ENCODE peak calls at places on chromosome 2, in six cellular contexts. One of them, this sample, is unnamed. For H3K4me1, the result is how much of the 10 kb centered on the place peaks cover.

GRCh38 chr2:28582152-28582551 is 86.3 kb downstream of the PLB1 start:
- DNase-seq in mammary epithelial cell: no peak
- DNase-seq in right atrium auricular region: no peak
- DNase-seq in sigmoid colon: peak
- DNase-seq in HCT116: no peak
- DNase-seq in ovary: no peak
- DNase-seq in this sample: no peak

GRCh38 chr2:128364441-128364911 is 45.8 kb upstream of the HS6ST1 start:
- DNase-seq in mammary epithelial cell: no peak
- DNase-seq in right atrium auricular region: no peak
- DNase-seq in sigmoid colon: no peak
- DNase-seq in HCT116: no peak
- DNase-seq in ovary: no peak
- DNase-seq in this sample: no peak

GRCh38 chr2:196162586-196163180 is 8.7 kb downstream of the STK17B start:
- DNase-seq in mammary epithelial cell: no peak
- DNase-seq in right atrium auricular region: no peak
- DNase-seq in sigmoid colon: no peak
- DNase-seq in HCT116: no peak
- DNase-seq in ovary: no peak
- DNase-seq in this sample: no peak

GRCh38 chr2:163132850-163133249 is 294.3 kb upstream of the KCNH7 start:
- DNase-seq in mammary epithelial cell: no peak
- DNase-seq in right atrium auricular region: no peak
- DNase-seq in sigmoid colon: no peak
- DNase-seq in HCT116: peak
- DNase-seq in ovary: no peak
- DNase-seq in this sample: no peak

GRCh38 chr2:228657807-228658402 is 476.4 kb upstream of the SPHKAP start:
- DNase-seq in mammary epithelial cell: peak
- DNase-seq in right atrium auricular region: no peak
- DNase-seq in sigmoid colon: no peak
- DNase-seq in HCT116: peak
- DNase-seq in ovary: no peak
- DNase-seq in this sample: no peak

GRCh38 chr2:116891191-116891590 is 923.3 kb upstream of the DDX18 start:
- DNase-seq in mammary epithelial cell: no peak
- DNase-seq in right atrium auricular region: no peak
- DNase-seq in sigmoid colon: no peak
- DNase-seq in HCT116: no peak
- DNase-seq in ovary: no peak
- DNase-seq in this sample: no peak

GRCh38 chr2:54454548-54454921 is 1.6 kb upstream of the SPTBN1 start:
- DNase-seq in mammary epithelial cell: no peak
- DNase-seq in right atrium auricular region: no peak
- DNase-seq in sigmoid colon: no peak
- DNase-seq in HCT116: no peak
- DNase-seq in ovary: no peak
- DNase-seq in this sample: no peak

GRCh38 chr2:184599054-184599874 is 935 bp downstream of the ZNF804A start:
- DNase-seq in mammary epithelial cell: no peak
- DNase-seq in right atrium auricular region: no peak
- DNase-seq in sigmoid colon: no peak
- DNase-seq in HCT116: peak
- DNase-seq in ovary: no peak
- DNase-seq in this sample: no peak

GRCh38 chr2:205482399-205483065 is 199.8 kb upstream of the NRP2 start:
- DNase-seq in mammary epithelial cell: no peak
- DNase-seq in right atrium auricular region: no peak
- DNase-seq in sigmoid colon: no peak
- DNase-seq in HCT116: no peak
- DNase-seq in ovary: no peak
- DNase-seq in this sample: peak

GRCh38 chr2:69175795-69176715 is 163.1 kb downstream of the ANTXR1 start:
- DNase-seq in mammary epithelial cell: no peak
- DNase-seq in right atrium auricular region: no peak
- DNase-seq in sigmoid colon: no peak
- DNase-seq in HCT116: no peak
- DNase-seq in ovary: no peak
- DNase-seq in this sample: no peak

GRCh38 chr2:72028351-72028995 is 119.2 kb downstream of the CYP26B1 start:
- DNase-seq in mammary epithelial cell: no peak
- DNase-seq in right atrium auricular region: peak
- DNase-seq in sigmoid colon: no peak
- DNase-seq in HCT116: no peak
- DNase-seq in ovary: no peak
- DNase-seq in this sample: no peak

GRCh38 chr2:101349893-101350662 is 37.2 kb downstream of the CREG2 start:
- DNase-seq in mammary epithelial cell: peak
- DNase-seq in right atrium auricular region: no peak
- DNase-seq in sigmoid colon: no peak
- DNase-seq in HCT116: no peak
- DNase-seq in ovary: no peak
- DNase-seq in this sample: no peak

GRCh38 chr2:85797959-85798358 is 44.2 kb downstream of the ATOH8 start:
- DNase-seq in mammary epithelial cell: no peak
- DNase-seq in right atrium auricular region: no peak
- DNase-seq in sigmoid colon: peak
- DNase-seq in HCT116: no peak
- DNase-seq in ovary: no peak
- DNase-seq in this sample: no peak

GRCh38 chr2:158968396-158969161 is at the start of gene TANC1:
- DNase-seq in mammary epithelial cell: peak
- DNase-seq in right atrium auricular region: peak
- DNase-seq in sigmoid colon: peak
- DNase-seq in HCT116: peak
- DNase-seq in ovary: peak
- DNase-seq in this sample: peak

GRCh38 chr2:239869272-239870155 is 155.6 kb downstream of the NDUFA10 start:
- DNase-seq in mammary epithelial cell: no peak
- DNase-seq in right atrium auricular region: peak
- DNase-seq in sigmoid colon: no peak
- DNase-seq in HCT116: no peak
- DNase-seq in ovary: no peak
- DNase-seq in this sample: no peak

GRCh38 chr2:235433860-235434259 is 60.0 kb upstream of the AGAP1 start:
- DNase-seq in mammary epithelial cell: no peak
- DNase-seq in right atrium auricular region: peak
- DNase-seq in sigmoid colon: no peak
- DNase-seq in HCT116: no peak
- DNase-seq in ovary: peak
- DNase-seq in this sample: peak

GRCh38 chr2:118094503-118094902 is 6.2 kb downstream of the INSIG2 start:
- DNase-seq in mammary epithelial cell: no peak
- DNase-seq in right atrium auricular region: no peak
- DNase-seq in sigmoid colon: no peak
- DNase-seq in HCT116: no peak
- DNase-seq in ovary: no peak
- DNase-seq in this sample: no peak

GRCh38 chr2:241637233-241638062 is at the start of gene ATG4B:
- DNase-seq in mammary epithelial cell: peak
- DNase-seq in right atrium auricular region: peak
- DNase-seq in sigmoid colon: peak
- DNase-seq in HCT116: peak
- DNase-seq in ovary: peak
- DNase-seq in this sample: peak

GRCh38 chr2:71336802-71337201 is 5.2 kb downstream of the ZNF638 start:
- DNase-seq in mammary epithelial cell: peak
- DNase-seq in right atrium auricular region: no peak
- DNase-seq in sigmoid colon: no peak
- DNase-seq in HCT116: no peak
- DNase-seq in ovary: no peak
- DNase-seq in this sample: no peak

GRCh38 chr2:160482673-160483072 is 10.9 kb downstream of the RBMS1 start:
- DNase-seq in mammary epithelial cell: no peak
- DNase-seq in right atrium auricular region: no peak
- DNase-seq in sigmoid colon: no peak
- DNase-seq in HCT116: no peak
- DNase-seq in ovary: no peak
- DNase-seq in this sample: no peak

GRCh38 chr2:237361194-237361986 is 52.6 kb downstream of the COL6A3 start:
- DNase-seq in mammary epithelial cell: no peak
- DNase-seq in right atrium auricular region: no peak
- DNase-seq in sigmoid colon: no peak
- DNase-seq in HCT116: no peak
- DNase-seq in ovary: no peak
- DNase-seq in this sample: no peak

GRCh38 chr2:199911877-199912161 is 726 bp downstream of the C2orf69 start:
- DNase-seq in mammary epithelial cell: no peak
- DNase-seq in right atrium auricular region: no peak
- DNase-seq in sigmoid colon: no peak
- DNase-seq in HCT116: no peak
- DNase-seq in ovary: no peak
- DNase-seq in this sample: no peak

GRCh38 chr2:131030478-131030971 is 62.7 kb downstream of the FAM168B start:
- DNase-seq in mammary epithelial cell: no peak
- DNase-seq in right atrium auricular region: peak
- DNase-seq in sigmoid colon: no peak
- DNase-seq in HCT116: no peak
- DNase-seq in ovary: no peak
- DNase-seq in this sample: no peak

DNA sequence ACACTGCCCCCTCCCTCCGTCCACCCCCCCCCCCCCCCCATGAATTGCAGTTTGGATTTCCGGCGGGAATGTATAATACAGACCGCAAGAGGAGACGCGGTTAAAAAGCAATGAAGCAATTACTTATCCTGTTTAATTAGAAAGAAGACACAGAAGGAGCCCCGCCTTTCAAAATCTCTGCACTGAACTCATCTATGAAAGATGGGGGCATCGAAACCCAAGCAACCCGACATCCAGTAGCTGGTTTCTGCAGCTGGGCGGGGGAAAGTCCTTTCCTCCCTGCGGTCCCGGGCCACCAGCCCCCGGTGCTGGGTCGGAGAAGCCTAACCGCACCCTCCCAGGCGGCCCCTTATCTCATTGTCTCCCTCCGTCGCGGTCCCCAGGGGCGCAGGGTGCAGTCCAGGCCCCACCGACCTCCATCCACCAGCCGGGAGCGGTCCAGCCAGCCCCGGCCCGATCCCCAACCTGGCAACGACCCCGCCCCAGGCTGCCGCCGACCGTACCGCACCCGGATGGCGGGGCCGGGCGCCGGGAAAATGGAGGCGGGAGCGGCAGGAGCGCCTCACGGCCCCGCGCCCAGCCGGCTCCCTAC is 519 bp downstream of the RAPH1 start:
- DNase-seq in mammary epithelial cell: peak
- DNase-seq in right atrium auricular region: no peak
- DNase-seq in sigmoid colon: peak
- DNase-seq in HCT116: no peak
- DNase-seq in ovary: peak
- DNase-seq in this sample: peak
- H3K27ac ChIP-seq in mammary epithelial cell: peak
- H3K27ac ChIP-seq in right atrium auricular region: peak
- H3K27ac ChIP-seq in sigmoid colon: peak
- H3K27ac ChIP-seq in HCT116: peak
- H3K27ac ChIP-seq in ovary: peak
- H3K27ac ChIP-seq in this sample: peak

GRCh38 chr2:74080346-74080745 is 67.4 kb downstream of the BOLA3 start:
- DNase-seq in mammary epithelial cell: no peak
- DNase-seq in right atrium auricular region: no peak
- DNase-seq in sigmoid colon: no peak
- DNase-seq in HCT116: no peak
- DNase-seq in ovary: no peak
- DNase-seq in this sample: no peak
- TF ChIP-seq CTCF in mammary epithelial cell: peak
- TF ChIP-seq CTCF in right atrium auricular region: no peak
- TF ChIP-seq CTCF in sigmoid colon: peak
- TF ChIP-seq CTCF in HCT116: no peak
- TF ChIP-seq CTCF in ovary: no peak
- TF ChIP-seq CTCF in this sample: no peak

DNA sequence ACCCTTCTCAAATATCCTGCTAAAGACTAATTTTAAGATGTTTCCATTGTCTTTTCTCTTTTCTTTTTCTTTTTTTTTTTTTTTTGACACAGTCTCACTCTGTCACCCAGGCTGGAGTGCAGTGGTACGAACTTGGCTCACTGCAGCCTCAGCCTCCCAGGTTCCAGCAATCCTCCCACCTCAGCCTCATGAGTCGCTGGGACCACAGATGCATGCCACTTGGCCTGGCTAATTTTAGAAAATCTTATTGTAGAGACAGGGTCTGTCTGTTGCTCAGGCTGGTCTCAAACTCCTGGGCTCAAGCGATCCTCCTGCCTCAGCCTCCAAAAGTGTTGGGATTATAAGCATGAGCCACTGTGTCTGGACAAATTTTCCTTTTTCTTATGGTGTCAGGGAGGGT is 167.5 kb downstream of the MCFD2 start:
- DNase-seq in mammary epithelial cell: no peak
- DNase-seq in right atrium auricular region: no peak
- DNase-seq in sigmoid colon: no peak
- DNase-seq in HCT116: no peak
- DNase-seq in ovary: no peak
- DNase-seq in this sample: no peak
- H3K4me1 ChIP-seq in mammary epithelial cell: under half
- H3K4me1 ChIP-seq in right atrium auricular region: under half
- H3K4me1 ChIP-seq in sigmoid colon: half or more
- H3K4me1 ChIP-seq in HCT116: under half
- H3K4me1 ChIP-seq in ovary: under half
- H3K4me1 ChIP-seq in this sample: half or more

GRCh38 chr2:104595576-104595975 is 258.3 kb upstream of the POU3F3 start:
- DNase-seq in mammary epithelial cell: no peak
- DNase-seq in right atrium auricular region: no peak
- DNase-seq in sigmoid colon: no peak
- DNase-seq in HCT116: no peak
- DNase-seq in ovary: no peak
- DNase-seq in this sample: no peak

GRCh38 chr2:104598636-104599035 is 255.3 kb upstream of the POU3F3 start:
- DNase-seq in mammary epithelial cell: no peak
- DNase-seq in right atrium auricular region: no peak
- DNase-seq in sigmoid colon: no peak
- DNase-seq in HCT116: no peak
- DNase-seq in ovary: no peak
- DNase-seq in this sample: no peak

GRCh38 chr2:104597942-104598341 is 256.0 kb upstream of the POU3F3 start:
- DNase-seq in mammary epithelial cell: no peak
- DNase-seq in right atrium auricular region: no peak
- DNase-seq in sigmoid colon: no peak
- DNase-seq in HCT116: no peak
- DNase-seq in ovary: no peak
- DNase-seq in this sample: no peak

DNA sequence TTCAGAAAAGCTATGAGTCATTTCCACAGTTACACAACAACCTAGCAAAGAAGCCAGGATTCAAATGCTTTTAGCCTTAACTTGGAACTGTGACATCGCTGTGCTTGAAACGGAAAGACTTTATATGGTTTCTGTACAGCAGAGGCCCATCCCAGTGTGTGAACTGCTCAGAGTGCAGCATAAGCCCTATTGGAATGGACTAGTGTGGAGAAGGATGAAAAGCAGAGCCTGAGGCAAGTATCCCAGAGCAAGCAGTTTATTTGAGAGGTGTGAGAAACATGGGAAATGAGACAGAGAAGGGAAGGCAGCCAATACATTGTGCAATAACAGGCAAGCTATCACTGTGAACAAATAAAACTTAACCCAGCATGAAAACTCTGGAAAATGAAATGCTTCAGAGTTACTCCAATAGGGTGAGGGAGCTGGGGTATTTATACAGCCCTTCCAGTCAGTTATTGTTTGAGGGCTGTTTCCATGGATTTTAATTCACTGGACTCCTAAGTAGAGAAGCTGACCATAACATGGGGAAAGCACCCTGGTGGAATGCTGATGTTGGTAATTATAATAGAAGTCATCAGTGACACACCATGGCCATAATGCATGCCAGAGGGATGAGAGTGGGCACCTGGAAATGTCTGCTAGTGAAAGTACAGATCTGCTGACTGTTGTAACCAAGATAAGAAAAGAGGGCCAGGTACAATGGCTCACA is 254.0 kb upstream of the POU3F3 start:
- DNase-seq in mammary epithelial cell: peak
- DNase-seq in right atrium auricular region: no peak
- DNase-seq in sigmoid colon: no peak
- DNase-seq in HCT116: no peak
- DNase-seq in ovary: no peak
- DNase-seq in this sample: no peak
- H3K27ac ChIP-seq in mammary epithelial cell: peak
- H3K27ac ChIP-seq in right atrium auricular region: no peak
- H3K27ac ChIP-seq in sigmoid colon: no peak
- H3K27ac ChIP-seq in HCT116: no peak
- H3K27ac ChIP-seq in ovary: no peak
- H3K27ac ChIP-seq in this sample: no peak

This sample was measured in left ventricle myocardium inferior.